ENCODE peak calls at places on chromosome 2, in four cellular contexts. One of them, this sample, is unnamed.

GRCh38 chr2:50401772-50402653 is 629.9 kb downstream of the NRXN1 start:
- DNase-seq in GM12878: no peak
- DNase-seq in GM23338: peak; percentile 87
- DNase-seq in HepG2: peak; percentile 46
- DNase-seq in this sample: peak; percentile 71

GRCh38 chr2:32166115-32166549 is 468 bp downstream of the SLC30A6 start:
- DNase-seq in GM12878: no peak
- DNase-seq in GM23338: no peak
- DNase-seq in HepG2: no peak
- DNase-seq in this sample: no peak

GRCh38 chr2:46025683-46026082 is 271.5 kb upstream of the EPAS1 start:
- DNase-seq in GM12878: no peak
- DNase-seq in GM23338: no peak
- DNase-seq in HepG2: no peak
- DNase-seq in this sample: no peak

GRCh38 chr2:120228503-120228902 is 5.3 kb upstream of the TMEM185B start:
- DNase-seq in GM12878: no peak
- DNase-seq in GM23338: no peak
- DNase-seq in HepG2: no peak
- DNase-seq in this sample: no peak

GRCh38 chr2:226763320-226763719 is 36.3 kb downstream of the IRS1 start:
- DNase-seq in GM12878: no peak
- DNase-seq in GM23338: no peak
- DNase-seq in HepG2: no peak
- DNase-seq in this sample: no peak

GRCh38 chr2:232838406-232838874 is 31.6 kb upstream of the SNORC start:
- DNase-seq in GM12878: peak; percentile 59
- DNase-seq in GM23338: peak; percentile 10
- DNase-seq in HepG2: peak; percentile 33
- DNase-seq in this sample: peak; percentile 77

GRCh38 chr2:225566798-225567197 is 167.3 kb downstream of the NYAP2 start:
- DNase-seq in GM12878: no peak
- DNase-seq in GM23338: no peak
- DNase-seq in HepG2: no peak
- DNase-seq in this sample: no peak

GRCh38 chr2:180735799-180736198 is 244.6 kb upstream of the UBE2E3 start:
- DNase-seq in GM12878: no peak
- DNase-seq in GM23338: no peak
- DNase-seq in HepG2: no peak
- DNase-seq in this sample: no peak

GRCh38 chr2:51290725-51291124 is 258.8 kb upstream of the NRXN1 start:
- DNase-seq in GM12878: no peak
- DNase-seq in GM23338: no peak
- DNase-seq in HepG2: no peak
- DNase-seq in this sample: peak; percentile 19

GRCh38 chr2:219511547-219512325 is 2.5 kb upstream of the ASIC4 start:
- DNase-seq in GM12878: no peak
- DNase-seq in GM23338: peak; percentile 48
- DNase-seq in HepG2: no peak
- DNase-seq in this sample: no peak

GRCh38 chr2:122999823-123000222 is 1025.3 kb upstream of the CNTNAP5 start:
- DNase-seq in GM12878: no peak
- DNase-seq in GM23338: peak; percentile 81
- DNase-seq in HepG2: no peak
- DNase-seq in this sample: no peak

GRCh38 chr2:134181219-134181618 is 72.7 kb upstream of the MGAT5 start:
- DNase-seq in GM12878: peak; percentile 49
- DNase-seq in GM23338: no peak
- DNase-seq in HepG2: no peak
- DNase-seq in this sample: no peak

GRCh38 chr2:205556841-205557539 is 125.3 kb upstream of the NRP2 start:
- DNase-seq in GM12878: no peak
- DNase-seq in GM23338: peak; percentile 54
- DNase-seq in HepG2: no peak
- DNase-seq in this sample: no peak

GRCh38 chr2:27489118-27489497 is 435 bp downstream of the IFT172 start:
- DNase-seq in GM12878: no peak
- DNase-seq in GM23338: peak; percentile 20
- DNase-seq in HepG2: peak; percentile 44
- DNase-seq in this sample: peak; percentile 48

GRCh38 chr2:218465987-218466633 is 47.2 kb downstream of the VIL1 start:
- DNase-seq in GM12878: no peak
- DNase-seq in GM23338: peak; percentile 17
- DNase-seq in HepG2: peak; percentile 34
- DNase-seq in this sample: peak; percentile 52

GRCh38 chr2:14560686-14561085 is 71.8 kb upstream of the LRATD1 start:
- DNase-seq in GM12878: no peak
- DNase-seq in GM23338: no peak
- DNase-seq in HepG2: no peak
- DNase-seq in this sample: no peak

GRCh38 chr2:73939419-73939818 is 12.7 kb downstream of the DGUOK start:
- DNase-seq in GM12878: no peak
- DNase-seq in GM23338: peak; percentile 54
- DNase-seq in HepG2: no peak
- DNase-seq in this sample: no peak

GRCh38 chr2:200862532-200863000 is 1.9 kb downstream of the CLK1 start:
- DNase-seq in GM12878: peak; percentile 40
- DNase-seq in GM23338: peak; percentile 39
- DNase-seq in HepG2: peak; percentile 74
- DNase-seq in this sample: peak; percentile 73

GRCh38 chr2:105839793-105840192 is 95.1 kb downstream of the NCK2 start:
- DNase-seq in GM12878: no peak
- DNase-seq in GM23338: no peak
- DNase-seq in HepG2: no peak
- DNase-seq in this sample: no peak

GRCh38 chr2:11227595-11227994 is 72.3 kb downstream of the SLC66A3 start:
- DNase-seq in GM12878: no peak
- DNase-seq in GM23338: no peak
- DNase-seq in HepG2: no peak
- DNase-seq in this sample: no peak

GRCh38 chr2:34738691-34739090 is 1139.6 kb upstream of the FAM98A start:
- DNase-seq in GM12878: no peak
- DNase-seq in GM23338: peak; percentile 66
- DNase-seq in HepG2: no peak
- DNase-seq in this sample: no peak

GRCh38 chr2:108905176-108905575 is 83.8 kb downstream of the EDAR start:
- DNase-seq in GM12878: no peak
- DNase-seq in GM23338: no peak
- DNase-seq in HepG2: no peak
- DNase-seq in this sample: no peak

GRCh38 chr2:69779258-69779989 is 37.5 kb downstream of the ANXA4 start:
- DNase-seq in GM12878: no peak
- DNase-seq in GM23338: no peak
- DNase-seq in HepG2: peak; percentile 31
- DNase-seq in this sample: peak; percentile 23

GRCh38 chr2:84231474-84231873 is 227.6 kb downstream of the SUCLG1 start:
- DNase-seq in GM12878: no peak
- DNase-seq in GM23338: no peak
- DNase-seq in HepG2: no peak
- DNase-seq in this sample: no peak

GRCh38 chr2:45823723-45824206 is 172.3 kb downstream of the PRKCE start:
- DNase-seq in GM12878: no peak
- DNase-seq in GM23338: no peak
- DNase-seq in HepG2: no peak
- DNase-seq in this sample: peak; percentile 35

GRCh38 chr2:122031544-122032263 is 276.3 kb downstream of the TSN start:
- DNase-seq in GM12878: peak; percentile 1
- DNase-seq in GM23338: no peak
- DNase-seq in HepG2: no peak
- DNase-seq in this sample: no peak

GRCh38 chr2:117486081-117486480 is 328.4 kb upstream of the DDX18 start:
- DNase-seq in GM12878: no peak
- DNase-seq in GM23338: no peak
- DNase-seq in HepG2: no peak
- DNase-seq in this sample: no peak

GRCh38 chr2:72150157-72150960 is 2.7 kb upstream of the CYP26B1 start:
- DNase-seq in GM12878: peak; percentile 5
- DNase-seq in GM23338: peak; percentile 92
- DNase-seq in HepG2: peak; percentile 75
- DNase-seq in this sample: peak; percentile 77

GRCh38 chr2:102094917-102095316 is 47.6 kb upstream of the IL1R1 start:
- DNase-seq in GM12878: no peak
- DNase-seq in GM23338: no peak
- DNase-seq in HepG2: peak; percentile 82
- DNase-seq in this sample: peak; percentile 72

GRCh38 chr2:10084567-10084910 is 4.3 kb upstream of the CYS1 start:
- DNase-seq in GM12878: no peak
- DNase-seq in GM23338: no peak
- DNase-seq in HepG2: no peak
- DNase-seq in this sample: no peak

DNA sequence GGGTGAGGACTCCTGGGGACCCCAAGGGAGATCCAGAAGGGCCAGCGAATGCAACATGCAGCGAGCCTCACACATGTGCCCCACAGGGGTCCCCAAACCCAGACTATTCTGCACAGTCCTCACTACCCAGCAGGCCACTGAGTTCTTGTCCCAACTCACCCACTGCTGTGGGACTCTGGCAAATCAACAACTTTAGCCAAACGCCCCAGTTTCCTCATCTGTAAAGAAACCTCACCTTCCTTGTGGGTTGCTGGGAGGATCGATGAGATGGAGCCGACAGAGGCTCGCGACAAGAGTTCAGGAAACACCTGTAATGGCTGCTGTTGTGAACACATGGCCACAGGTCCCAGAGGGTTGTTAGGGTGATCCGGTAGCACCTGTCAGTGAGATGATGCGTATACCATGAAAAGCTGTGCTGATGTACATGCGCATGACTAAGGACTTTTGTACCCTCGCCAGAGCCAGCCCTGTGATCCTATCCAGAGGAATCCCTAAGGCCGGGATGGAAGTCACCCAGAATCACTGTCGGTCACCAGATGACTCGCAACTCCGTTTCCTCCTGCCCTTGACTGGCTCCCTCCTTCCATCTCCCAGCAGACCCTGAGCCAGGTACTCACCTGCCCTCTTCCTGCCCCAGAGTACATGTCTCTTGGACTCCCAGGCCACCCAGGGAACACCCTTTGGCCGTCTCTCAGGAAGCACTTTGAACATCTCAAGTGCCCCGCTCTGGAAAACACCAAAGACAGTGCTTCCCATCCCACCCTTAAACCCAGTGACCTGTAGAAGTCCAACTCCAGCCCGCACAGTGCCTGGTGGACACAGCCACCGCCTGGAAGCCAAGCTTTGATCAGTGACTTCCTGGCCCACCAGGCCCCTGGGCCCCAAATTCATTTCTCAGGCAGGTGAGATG is 103.3 kb upstream of the ID2 start:
- DNase-seq in GM12878: no peak
- DNase-seq in GM23338: no peak
- DNase-seq in HepG2: no peak
- DNase-seq in this sample: no peak
- H3K4me1 ChIP-seq in GM12878: peaks cover 39% of the 10 kb centered on the region
- H3K4me1 ChIP-seq in GM23338: no peaks in the 10 kb centered on the region
- H3K4me1 ChIP-seq in HepG2: peaks cover 90% of the 10 kb centered on the region
- H3K4me1 ChIP-seq in this sample: no peaks in the 10 kb centered on the region

DNA sequence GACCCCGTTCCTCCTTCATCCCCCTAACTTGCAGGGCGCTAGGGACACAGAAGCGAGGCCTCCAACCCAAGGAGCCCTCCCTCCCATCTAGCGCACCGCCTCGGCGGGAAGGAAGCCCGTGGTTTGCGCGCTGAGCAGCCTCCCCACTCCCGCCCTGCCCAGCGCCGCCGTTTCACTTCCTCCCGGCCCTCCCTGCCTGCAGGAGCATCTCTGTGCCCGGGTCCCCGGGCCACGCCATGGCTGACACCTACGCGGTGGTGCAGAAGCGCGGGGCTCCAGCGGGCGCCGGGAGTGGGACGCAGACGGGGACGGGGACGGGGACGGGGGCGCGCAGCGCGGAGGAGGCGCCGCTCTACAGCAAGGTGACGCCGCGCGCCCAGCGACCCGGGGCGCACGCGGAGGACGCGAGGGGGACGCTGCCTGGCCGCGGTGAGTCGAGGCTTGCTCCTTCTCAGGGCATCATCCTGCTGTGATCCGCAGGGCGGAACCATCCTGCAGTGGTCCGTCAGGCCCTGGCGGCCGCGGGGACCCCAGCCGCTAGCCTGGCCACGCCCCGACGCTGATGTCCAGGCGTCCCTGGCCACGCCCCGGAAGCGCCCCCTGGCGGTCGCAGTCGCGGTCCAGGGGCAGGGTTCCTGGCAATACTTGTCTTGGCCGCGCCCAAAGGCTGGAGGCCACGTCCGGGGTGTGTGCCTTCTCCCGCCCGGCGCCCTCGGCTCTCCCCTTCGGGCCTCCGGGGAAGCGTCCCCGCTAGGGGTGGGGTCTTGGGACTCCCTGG is 16.4 kb downstream of the PTPN18 start:
- DNase-seq in GM12878: no peak
- DNase-seq in GM23338: peak; percentile 90
- DNase-seq in HepG2: no peak
- DNase-seq in this sample: peak; percentile 54
- TF ChIP-seq POLR2AphosphoS5 in GM12878: peak; percentile 79
- TF ChIP-seq POLR2AphosphoS5 in GM23338: peak; percentile 85
- TF ChIP-seq POLR2AphosphoS5 in HepG2: no peak
- TF ChIP-seq POLR2AphosphoS5 in this sample: peak; percentile 81

GRCh38 chr2:66548422-66548821 is 113.5 kb downstream of the MEIS1 start:
- DNase-seq in GM12878: no peak
- DNase-seq in GM23338: no peak
- DNase-seq in HepG2: no peak
- DNase-seq in this sample: no peak

GRCh38 chr2:66547113-66547512 is 112.2 kb downstream of the MEIS1 start:
- DNase-seq in GM12878: no peak
- DNase-seq in GM23338: no peak
- DNase-seq in HepG2: no peak
- DNase-seq in this sample: no peak

GRCh38 chr2:66550826-66551225 is 115.9 kb downstream of the MEIS1 start:
- DNase-seq in GM12878: no peak
- DNase-seq in GM23338: no peak
- DNase-seq in HepG2: no peak
- DNase-seq in this sample: no peak

GRCh38 chr2:66545227-66545626 is 110.3 kb downstream of the MEIS1 start:
- DNase-seq in GM12878: no peak
- DNase-seq in GM23338: no peak
- DNase-seq in HepG2: no peak
- DNase-seq in this sample: no peak

GRCh38 chr2:66547887-66548286 is 113.0 kb downstream of the MEIS1 start:
- DNase-seq in GM12878: no peak
- DNase-seq in GM23338: no peak
- DNase-seq in HepG2: no peak
- DNase-seq in this sample: no peak
- H3K79me2 ChIP-seq in GM12878: no peaks in the 10 kb centered on the region
- H3K79me2 ChIP-seq in GM23338: no peaks in the 10 kb centered on the region
- H3K79me2 ChIP-seq in HepG2: no peaks in the 10 kb centered on the region
- H3K79me2 ChIP-seq in this sample: no peaks in the 10 kb centered on the region

GRCh38 chr2:65037178-65037577 is 19.0 kb upstream of the CEP68 start:
- DNase-seq in GM12878: no peak
- DNase-seq in GM23338: no peak
- DNase-seq in HepG2: no peak
- DNase-seq in this sample: no peak

GRCh38 chr2:65035544-65035943 is 20.7 kb upstream of the CEP68 start:
- DNase-seq in GM12878: no peak
- DNase-seq in GM23338: no peak
- DNase-seq in HepG2: no peak
- DNase-seq in this sample: peak; percentile 61

GRCh38 chr2:65040414-65041261 is 15.6 kb upstream of the CEP68 start:
- DNase-seq in GM12878: no peak
- DNase-seq in GM23338: peak; percentile 86
- DNase-seq in HepG2: peak; percentile 83
- DNase-seq in this sample: peak; percentile 83

GRCh38 chr2:65043001-65043400 is 13.2 kb upstream of the CEP68 start:
- DNase-seq in GM12878: no peak
- DNase-seq in GM23338: no peak
- DNase-seq in HepG2: no peak
- DNase-seq in this sample: peak; percentile 82

GRCh38 chr2:65039640-65040039 is 16.6 kb upstream of the CEP68 start:
- DNase-seq in GM12878: no peak
- DNase-seq in GM23338: no peak
- DNase-seq in HepG2: no peak
- DNase-seq in this sample: no peak
- H3K4me1 ChIP-seq in GM12878: peaks cover 2% of the 10 kb centered on the region
- H3K4me1 ChIP-seq in GM23338: peaks cover 6% of the 10 kb centered on the region
- H3K4me1 ChIP-seq in HepG2: peaks cover 13% of the 10 kb centered on the region
- H3K4me1 ChIP-seq in this sample: peaks cover 13% of the 10 kb centered on the region

This sample was measured in endothelial cell of umbilical vein.